ENCODE peak calls at places on chromosomes 16 and 17, in four cellular contexts. Z, C, V and X are unnamed samples.

GRCh38 chr16:67546761-67547422 is 15.4 kb upstream of the CTCF start:
- DNase-seq in V (peak; percentile 61), C (peak; percentile 73), Z (peak; percentile 92), X (no peak)

GRCh38 chr17:34771891-34772290 is 189.4 kb downstream of the CCT6B start:
- DNase-seq in Z (no peak), C (no peak), V (no peak), X (no peak)

GRCh38 chr16:60929-61878 is 7.6 kb downstream of the SNRNP25 start:
- DNase-seq in V (no peak), C (no peak), Z (no peak), X (no peak)

GRCh38 chr17:68197997-68198930 is 49.6 kb upstream of the AMZ2 start:
- DNase-seq in V (no peak), Z (peak; percentile 70), C (no peak), X (no peak)

GRCh38 chr17:46818929-46819859 is 702 bp upstream of the WNT3 start:
- DNase-seq in C (no peak), Z (peak; percentile 82), V (no peak), X (no peak)

GRCh38 chr17:39461911-39462641 is 790 bp downstream of the CDK12 start:
- DNase-seq in C (no peak), V (peak; percentile 57), Z (peak; percentile 54), X (no peak)

GRCh38 chr16:1940273-1941161 is 2.5 kb downstream of the MSRB1 start:
- DNase-seq in C (no peak), V (no peak), Z (no peak), X (no peak)

GRCh38 chr16:50671644-50672260 is 9.4 kb downstream of the SNX20 start:
- DNase-seq in Z (peak; percentile 74), V (no peak), C (peak; percentile 62), X (no peak)

GRCh38 chr16:71693168-71693567 is 31.3 kb downstream of the PHLPP2 start:
- DNase-seq in V (no peak), C (no peak), Z (no peak), X (no peak)

GRCh38 chr17:68491864-68492263 is 20.4 kb upstream of the PRKAR1A start:
- DNase-seq in V (peak; percentile 48), C (no peak), Z (no peak), X (no peak)

GRCh38 chr16:68370921-68371651 is 60.3 kb downstream of the PRMT7 start:
- DNase-seq in Z (no peak), V (no peak), C (no peak), X (no peak)

GRCh38 chr16:19524866-19525723 is 1.4 kb downstream of the CCP110 start:
- DNase-seq in C (no peak), V (no peak), Z (no peak), X (no peak)

GRCh38 chr16:2280461-2280860 is 12.5 kb upstream of the RNPS1 start:
- DNase-seq in Z (no peak), V (no peak), C (no peak), X (no peak)

GRCh38 chr17:69593351-69593715 is 178.8 kb downstream of the MAP2K6 start:
- DNase-seq in Z (no peak), V (no peak), C (no peak), X (no peak)

GRCh38 chr16:62135903-62136302 is 99.7 kb upstream of the CDH8 start:
- DNase-seq in V (no peak), Z (no peak), C (no peak), X (peak; percentile 13)

GRCh38 chr16:18039931-18040330 is 296.6 kb downstream of the NPIPA8 start:
- DNase-seq in C (no peak), V (no peak), Z (no peak), X (no peak)

GRCh38 chr17:79408251-79408650 is 202.6 kb downstream of the RBFOX3 start:
- DNase-seq in C (no peak), Z (no peak), V (no peak), X (no peak)

GRCh38 chr17:358491-359133 is 6.0 kb upstream of the RPH3AL start:
- DNase-seq in Z (no peak), C (no peak), V (no peak), X (no peak)

GRCh38 chr17:82276951-82277350 is 3.5 kb upstream of the CSNK1D start:
- DNase-seq in Z (no peak), C (no peak), V (no peak), X (no peak)

GRCh38 chr16:2712546-2712945 is 7.5 kb downstream of the PRSS27 start:
- DNase-seq in V (no peak), Z (no peak), C (no peak), X (no peak)

GRCh38 chr17:35906559-35907265 is 23.9 kb downstream of the RDM1 start:
- DNase-seq in Z (no peak), C (no peak), V (no peak), X (no peak)

GRCh38 chr16:621526-622105 is 9.2 kb upstream of the WFIKKN1 start:
- DNase-seq in C (no peak), V (no peak), Z (no peak), X (no peak)

GRCh38 chr16:67897231-67897630 is 4.2 kb downstream of the PSKH1 start:
- DNase-seq in Z (no peak), C (no peak), V (no peak), X (no peak)

GRCh38 chr16:75206749-75207451 is at the start of gene CTRB2:
- DNase-seq in C (no peak), V (no peak), Z (no peak), X (no peak)

GRCh38 chr17:45780921-45781320 is 3.2 kb upstream of the CRHR1 start:
- DNase-seq in C (no peak), V (no peak), Z (no peak), X (peak; percentile 13)

GRCh38 chr17:73099504-73099903 is 7.0 kb upstream of the SLC39A11 start:
- DNase-seq in C (no peak), V (no peak), Z (no peak), X (no peak)

GRCh38 chr16:46973457-46974324 is at the start of gene DNAJA2:
- DNase-seq in V (peak; percentile 92), C (peak; percentile 89), Z (peak; percentile 95), X (peak; percentile 46)

GRCh38 chr17:80443916-80444708 is 29.1 kb downstream of the ENDOV start:
- DNase-seq in V (no peak), Z (peak; percentile 59), C (no peak), X (no peak)

GRCh38 chr17:5191541-5192417 is at the start of gene ZNF594:
- DNase-seq in Z (peak; percentile 98), C (peak; percentile 98), V (peak; percentile 97), X (peak; percentile 78)

GRCh38 chr17:7912927-7913524 is 3.1 kb downstream of the RNF227 start:
- DNase-seq in V (no peak), Z (no peak), C (peak; percentile 93), X (no peak)

GRCh38 chr17:35752945-35753764 is at the start of gene GAS2L2:
- DNase-seq in V (no peak), Z (no peak), C (no peak), X (no peak)

GRCh38 chr17:39593371-39593770 is 14.3 kb downstream of the NEUROD2 start:
- DNase-seq in C (no peak), Z (no peak), V (no peak), X (no peak)

GRCh38 chr16:89828870-89829629 is 775 bp downstream of the SPIRE2 start:
- DNase-seq in Z (no peak), V (no peak), C (no peak), X (no peak)

GRCh38 chr16:69613283-69614154 is 47.8 kb downstream of the NFAT5 start:
- DNase-seq in Z (no peak), V (no peak), C (peak; percentile 54), X (peak; percentile 3)

GRCh38 chr17:28333083-28333746 is 2.1 kb downstream of the IFT20 start:
- DNase-seq in C (no peak), V (no peak), Z (no peak), X (no peak)

GRCh38 chr17:56231693-56232092 is 78.4 kb downstream of the ANKFN1 start:
- DNase-seq in V (no peak), Z (no peak), C (no peak), X (no peak)
- TF ChIP-seq CTCF in V (no peak), Z (no peak), C (no peak), X (no peak)

GRCh38 chr16:88429387-88430184 is 23.5 kb upstream of the ZFPM1 start:
- DNase-seq in Z (no peak), C (no peak), V (no peak), X (no peak)
- H3K4me3 ChIP-seq in Z (peak overlapping the region; percentile 58), C (no peak overlapping the region), V (no peak overlapping the region), X (no peak overlapping the region)

GRCh38 chr16:28821874-28822519 is 802 bp upstream of the ATXN2L start:
- DNase-seq in Z (no peak), C (no peak), V (no peak), X (no peak)

GRCh38 chr16:28823291-28823718 is 506 bp downstream of the ATXN2L start:
- DNase-seq in V (no peak), C (no peak), Z (no peak), X (no peak)

GRCh38 chr16:28822520-28823290 is at the start of gene ATXN2L:
- DNase-seq in Z (peak; percentile 87), V (peak; percentile 94), C (peak; percentile 98), X (peak; percentile 88)

GRCh38 chr16:28824548-28824973 is 1.8 kb downstream of the ATXN2L start:
- DNase-seq in C (no peak), Z (no peak), V (no peak), X (no peak)

GRCh38 chr16:28823719-28824547 is 1.1 kb downstream of the ATXN2L start:
- DNase-seq in C (peak; percentile 99), V (peak; percentile 99), Z (peak; percentile 95), X (peak; percentile 92)
- TF ChIP-seq CTCF in C (no peak), V (peak; percentile 38), Z (peak; percentile 2), X (peak; percentile 18)

GRCh38 chr16:56193951-56194726 is 2.9 kb downstream of the GNAO1 start:
- DNase-seq in Z (peak; percentile 99), V (peak; percentile 75), C (peak; percentile 53), X (no peak)
- H3K4me3 ChIP-seq in Z (peak overlapping the region; percentile 85), V (peak overlapping the region; percentile 22), C (no peak overlapping the region), X (no peak overlapping the region)